ENCODE peak calls at places on chromosomes 6 and 20, in eight cellular contexts. P, N, Q, C, R, T, F and Y are unnamed samples.

GRCh38 chr20:31860431-31861345 is 9.6 kb downstream of the DUSP15 start:
- DNase-seq in P (peak; percentile 61), N (peak; percentile 85), Q (peak; percentile 46), C (peak; percentile 63), R (no peak), T (no peak), F (no peak), Y (peak; percentile 55)

GRCh38 chr6:19538086-19538485 is 299.1 kb upstream of the ID4 start:
- DNase-seq in P (peak; percentile 57), N (peak; percentile 31), Q (peak; percentile 99), C (peak; percentile 23), R (peak; percentile 62), T (no peak), F (no peak), Y (no peak)

GRCh38 chr20:48722002-48722731 is 105.6 kb downstream of the PREX1 start:
- DNase-seq in P (no peak), N (no peak), Q (no peak), C (no peak), R (no peak), T (no peak), F (no peak), Y (no peak)

GRCh38 chr6:170082067-170082466 is 208.8 kb downstream of the DLL1 start:
- DNase-seq in P (no peak), N (no peak), Q (no peak), C (no peak), R (no peak), T (no peak), F (no peak), Y (no peak)

GRCh38 chr6:41505084-41506049 is 40.8 kb upstream of the FOXP4 start:
- DNase-seq in P (peak; percentile 27), N (peak; percentile 70), Q (peak; percentile 25), C (peak; percentile 91), R (no peak), T (no peak), F (peak; percentile 91), Y (no peak)

GRCh38 chr6:90397929-90398674 is 101.5 kb upstream of the BACH2 start:
- DNase-seq in P (peak; percentile 65), N (no peak), Q (peak; percentile 60), C (peak; percentile 59), R (peak; percentile 12), T (no peak), F (peak; percentile 26), Y (no peak)

GRCh38 chr20:63969851-63970713 is at the start of gene ZNF512B:
- DNase-seq in P (peak; percentile 67), N (peak; percentile 87), Q (peak; percentile 75), C (peak; percentile 86), R (peak; percentile 57), T (no peak), F (peak; percentile 97), Y (peak; percentile 64)

GRCh38 chr6:137233561-137234504 is 14.6 kb upstream of the IFNGR1 start:
- DNase-seq in P (peak; percentile 71), N (no peak), Q (peak; percentile 27), C (peak; percentile 63), R (no peak), T (no peak), F (no peak), Y (no peak)

GRCh38 chr20:18645851-18646250 is 58.0 kb downstream of the DTD1 start:
- DNase-seq in P (no peak), N (peak; percentile 32), Q (no peak), C (no peak), R (no peak), T (no peak), F (no peak), Y (no peak)

GRCh38 chr6:101232946-101233345 is 160.6 kb upstream of the GRIK2 start:
- DNase-seq in P (no peak), N (no peak), Q (no peak), C (no peak), R (no peak), T (no peak), F (no peak), Y (no peak)

GRCh38 chr20:16615199-16615598 is 42.0 kb upstream of the KIF16B start:
- DNase-seq in P (peak; percentile 75), N (peak; percentile 5), Q (peak; percentile 37), C (peak; percentile 66), R (no peak), T (no peak), F (peak; percentile 27), Y (no peak)

GRCh38 chr20:5402903-5403531 is 86.3 kb upstream of the PROKR2 start:
- DNase-seq in P (peak; percentile 64), N (peak; percentile 79), Q (peak; percentile 17), C (peak; percentile 35), R (peak; percentile 21), T (no peak), F (no peak), Y (peak; percentile 46)

GRCh38 chr20:10306440-10307358 is 88.1 kb downstream of the SNAP25 start:
- DNase-seq in P (peak; percentile 85), N (no peak), Q (no peak), C (no peak), R (no peak), T (no peak), F (no peak), Y (no peak)

GRCh38 chr6:64280569-64280968 is 645.0 kb downstream of the PHF3 start:
- DNase-seq in P (peak; percentile 71), N (peak; percentile 62), Q (no peak), C (peak; percentile 30), R (peak; percentile 20), T (no peak), F (peak; percentile 6), Y (no peak)

GRCh38 chr6:109713097-109713496 is 22.0 kb downstream of the FIG4 start:
- DNase-seq in P (peak; percentile 51), N (no peak), Q (no peak), C (no peak), R (no peak), T (no peak), F (no peak), Y (no peak)

GRCh38 chr6:166581091-166581511 is 5.4 kb downstream of the RAMACL start:
- DNase-seq in P (no peak), N (no peak), Q (no peak), C (no peak), R (no peak), T (no peak), F (no peak), Y (no peak)

GRCh38 chr6:166584813-166585429 is 1.6 kb downstream of the RAMACL start:
- DNase-seq in P (no peak), N (no peak), Q (no peak), C (no peak), R (no peak), T (no peak), F (no peak), Y (no peak)

GRCh38 chr6:166584046-166584679 is 2.3 kb downstream of the RAMACL start:
- DNase-seq in P (no peak), N (no peak), Q (no peak), C (no peak), R (no peak), T (no peak), F (no peak), Y (no peak)

GRCh38 chr6:166582258-166582657 is 4.2 kb downstream of the RAMACL start:
- DNase-seq in P (no peak), N (no peak), Q (no peak), C (no peak), R (no peak), T (no peak), F (no peak), Y (no peak)

DNA sequence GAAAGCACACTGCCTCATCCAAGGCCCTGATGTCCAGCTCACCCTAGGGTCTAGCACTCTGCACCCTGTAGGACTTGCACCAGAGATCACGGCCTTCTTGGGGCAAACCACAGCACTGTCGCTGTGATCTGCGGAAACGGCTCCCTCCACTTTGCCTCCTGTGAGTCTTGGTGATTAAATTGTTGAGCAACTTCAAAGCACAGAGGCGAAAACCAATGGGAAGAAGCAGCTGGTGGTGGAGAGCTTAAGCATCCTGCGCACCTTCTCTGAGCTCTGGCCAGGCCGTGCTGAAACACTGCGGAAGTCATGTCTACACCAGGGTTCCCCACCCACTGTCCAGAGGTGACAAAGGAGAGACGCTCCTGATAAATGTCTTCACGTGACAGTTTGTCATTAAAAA is 3.2 kb downstream of the RAMACL start:
- DNase-seq in P (no peak), N (no peak), Q (no peak), C (no peak), R (no peak), T (no peak), F (no peak), Y (no peak)
- H3K79me2 ChIP-seq in P (no peaks in the 10 kb centered on the region), N (peaks cover 44% of the 10 kb centered on the region), Q (no peaks in the 10 kb centered on the region), C (peaks cover 12% of the 10 kb centered on the region), R (no peaks in the 10 kb centered on the region), T (no peaks in the 10 kb centered on the region), F (peaks cover 82% of the 10 kb centered on the region), Y (no peaks in the 10 kb centered on the region)

GRCh38 chr6:78476561-78476960 is 390.8 kb upstream of the IRAK1BP1 start:
- DNase-seq in P (no peak), N (no peak), Q (no peak), C (no peak), R (peak; percentile 30), T (no peak), F (no peak), Y (no peak)
- H3K9me2 ChIP-seq in P (no peaks in the 10 kb centered on the region), N (peaks cover 3% of the 10 kb centered on the region), Q (no peaks in the 10 kb centered on the region), C (no peaks in the 10 kb centered on the region), R (no peaks in the 10 kb centered on the region), T (no peaks in the 10 kb centered on the region), F (peaks cover 3% of the 10 kb centered on the region), Y (no peaks in the 10 kb centered on the region)

GRCh38 chr20:62220666-62221568 is 839 bp upstream of the HRH3 start:
- DNase-seq in P (no peak), N (peak; percentile 73), Q (no peak), C (no peak), R (no peak), T (no peak), F (peak; percentile 72), Y (no peak)
- TF ChIP-seq CTCF in P (no peak), N (no peak), Q (no peak), C (no peak), R (no peak), T (no peak), F (no peak), Y (no peak)

GRCh38 chr20:41158082-41158625 is 20.8 kb downstream of the PLCG1 start:
- DNase-seq in P (no peak), N (no peak), Q (no peak), C (no peak), R (no peak), T (no peak), F (no peak), Y (no peak)

GRCh38 chr20:41159547-41159946 is 22.2 kb downstream of the PLCG1 start:
- DNase-seq in P (no peak), N (no peak), Q (no peak), C (no peak), R (no peak), T (no peak), F (no peak), Y (no peak)

GRCh38 chr20:41162396-41162795 is 25.1 kb downstream of the PLCG1 start:
- DNase-seq in P (no peak), N (no peak), Q (no peak), C (no peak), R (no peak), T (no peak), F (no peak), Y (no peak)

GRCh38 chr20:41161886-41162285 is 24.5 kb downstream of the PLCG1 start:
- DNase-seq in P (no peak), N (no peak), Q (no peak), C (no peak), R (no peak), T (no peak), F (no peak), Y (no peak)

DNA sequence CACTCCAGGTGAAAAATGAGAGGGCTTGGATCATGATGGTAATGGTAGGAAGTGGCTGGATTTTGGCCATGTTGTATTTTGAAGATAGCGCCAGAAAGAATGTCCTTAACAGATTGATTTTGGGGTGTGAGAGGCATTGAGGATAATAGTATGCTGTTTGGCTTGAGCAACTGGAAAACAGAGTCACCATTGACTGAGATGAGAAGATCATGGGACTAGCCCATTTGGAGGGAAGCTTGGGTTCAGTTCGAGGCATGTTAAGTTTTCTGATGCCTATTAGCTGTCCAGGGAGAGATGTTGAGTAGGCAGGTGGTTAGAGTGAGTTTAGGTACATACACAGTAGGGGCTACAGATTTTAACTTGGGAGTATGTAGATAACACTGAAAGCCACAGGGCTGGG is 23.3 kb downstream of the PLCG1 start:
- DNase-seq in P (no peak), N (no peak), Q (no peak), C (no peak), R (no peak), T (no peak), F (no peak), Y (no peak)
- H3K79me2 ChIP-seq in P (peaks cover 23% of the 10 kb centered on the region), N (peaks cover 44% of the 10 kb centered on the region), Q (no peaks in the 10 kb centered on the region), C (peaks cover 40% of the 10 kb centered on the region), R (peaks cover 37% of the 10 kb centered on the region), T (no peaks in the 10 kb centered on the region), F (peaks cover 52% of the 10 kb centered on the region), Y (peaks cover 21% of the 10 kb centered on the region)